ENCODE peak calls at places on chromosomes 1 and 21, in four cellular contexts. One of them, this sample, is unnamed.

GRCh38 chr1:16118706-16119105 is 37.2 kb downstream of the EPHA2 start:
- DNase-seq in 8988T: peak
- DNase-seq in effector memory CD4-positive, alpha-beta T cell: no peak
- DNase-seq in NCI-H2081: no peak
- DNase-seq in this sample: no peak

GRCh38 chr21:15967661-15968060 is 237.9 kb downstream of the USP25 start:
- DNase-seq in 8988T: no peak
- DNase-seq in effector memory CD4-positive, alpha-beta T cell: no peak
- DNase-seq in NCI-H2081: no peak
- DNase-seq in this sample: no peak

GRCh38 chr1:36094621-36095061 is 5.9 kb downstream of the ADPRS start:
- DNase-seq in 8988T: no peak
- DNase-seq in effector memory CD4-positive, alpha-beta T cell: no peak
- DNase-seq in NCI-H2081: no peak
- DNase-seq in this sample: no peak

GRCh38 chr1:99956755-99957154 is 13.0 kb upstream of the SLC35A3 start:
- DNase-seq in 8988T: no peak
- DNase-seq in effector memory CD4-positive, alpha-beta T cell: no peak
- DNase-seq in NCI-H2081: no peak
- DNase-seq in this sample: no peak

GRCh38 chr1:197884173-197884572 is 18.3 kb upstream of the C1orf53 start:
- DNase-seq in 8988T: no peak
- DNase-seq in effector memory CD4-positive, alpha-beta T cell: no peak
- DNase-seq in NCI-H2081: no peak
- DNase-seq in this sample: no peak

GRCh38 chr1:28640766-28641165 is 2.1 kb downstream of the TAF12 start:
- DNase-seq in 8988T: no peak
- DNase-seq in effector memory CD4-positive, alpha-beta T cell: no peak
- DNase-seq in NCI-H2081: no peak
- DNase-seq in this sample: no peak

GRCh38 chr1:203284411-203285208 is 20.7 kb upstream of the BTG2 start:
- DNase-seq in 8988T: no peak
- DNase-seq in effector memory CD4-positive, alpha-beta T cell: no peak
- DNase-seq in NCI-H2081: no peak
- DNase-seq in this sample: no peak

GRCh38 chr21:37886726-37887309 is 29.4 kb downstream of the KCNJ6 start:
- DNase-seq in 8988T: no peak
- DNase-seq in effector memory CD4-positive, alpha-beta T cell: no peak
- DNase-seq in NCI-H2081: no peak
- DNase-seq in this sample: no peak

GRCh38 chr1:246110343-246111219 is 396.5 kb downstream of the SMYD3 start:
- DNase-seq in 8988T: no peak
- DNase-seq in effector memory CD4-positive, alpha-beta T cell: no peak
- DNase-seq in NCI-H2081: peak
- DNase-seq in this sample: peak

GRCh38 chr1:186828612-186829542 is at the start of gene PLA2G4A:
- DNase-seq in 8988T: peak
- DNase-seq in effector memory CD4-positive, alpha-beta T cell: no peak
- DNase-seq in NCI-H2081: no peak
- DNase-seq in this sample: no peak

GRCh38 chr1:222792744-222793143 is 22.1 kb upstream of the DISP1 start:
- DNase-seq in 8988T: no peak
- DNase-seq in effector memory CD4-positive, alpha-beta T cell: no peak
- DNase-seq in NCI-H2081: peak
- DNase-seq in this sample: peak

GRCh38 chr1:9860887-9861286 is 37.1 kb upstream of the CLSTN1 start:
- DNase-seq in 8988T: no peak
- DNase-seq in effector memory CD4-positive, alpha-beta T cell: no peak
- DNase-seq in NCI-H2081: no peak
- DNase-seq in this sample: no peak

GRCh38 chr1:32332290-32333079 is 3.5 kb downstream of the MARCKSL1 start:
- DNase-seq in 8988T: no peak
- DNase-seq in effector memory CD4-positive, alpha-beta T cell: no peak
- DNase-seq in NCI-H2081: no peak
- DNase-seq in this sample: no peak